ENCODE peak calls at places on chromosomes 3 and 15, in six cellular contexts. One of them, this sample, is unnamed.

GRCh38 chr15:55240125-55240760 is 43.5 kb upstream of the RSL24D1 start:
- DNase-seq in NCI-H345: no peak
- DNase-seq in HL-60: no peak
- DNase-seq in NCI-H1694: no peak
- DNase-seq in CD8-positive, alpha-beta memory T cell: no peak
- DNase-seq in germinal center: no peak
- DNase-seq in this sample: no peak

GRCh38 chr3:38164136-38164965 is 986 bp upstream of the OXSR1 start:
- DNase-seq in germinal center: no peak
- DNase-seq in NCI-H1694: no peak
- DNase-seq in HL-60: no peak
- DNase-seq in CD8-positive, alpha-beta memory T cell: no peak
- DNase-seq in NCI-H345: no peak
- DNase-seq in this sample: no peak

GRCh38 chr3:123444023-123444422 is 4.9 kb downstream of the ADCY5 start:
- DNase-seq in germinal center: no peak
- DNase-seq in NCI-H345: no peak
- DNase-seq in HL-60: no peak
- DNase-seq in CD8-positive, alpha-beta memory T cell: no peak
- DNase-seq in NCI-H1694: peak
- DNase-seq in this sample: no peak

GRCh38 chr3:13114811-13115615 is 41.8 kb upstream of the IQSEC1 start:
- DNase-seq in HL-60: no peak
- DNase-seq in NCI-H345: no peak
- DNase-seq in CD8-positive, alpha-beta memory T cell: no peak
- DNase-seq in germinal center: no peak
- DNase-seq in NCI-H1694: no peak
- DNase-seq in this sample: no peak

GRCh38 chr15:47839233-47839867 is 122.0 kb downstream of the SEMA6D start:
- DNase-seq in germinal center: no peak
- DNase-seq in NCI-H345: no peak
- DNase-seq in CD8-positive, alpha-beta memory T cell: no peak
- DNase-seq in NCI-H1694: peak
- DNase-seq in HL-60: no peak
- DNase-seq in this sample: peak

GRCh38 chr3:153614563-153614962 is 452.5 kb downstream of the RAP2B start:
- DNase-seq in NCI-H345: no peak
- DNase-seq in NCI-H1694: no peak
- DNase-seq in HL-60: no peak
- DNase-seq in CD8-positive, alpha-beta memory T cell: no peak
- DNase-seq in germinal center: no peak
- DNase-seq in this sample: no peak

GRCh38 chr3:188000361-188000861 is 153.5 kb upstream of the LPP start:
- DNase-seq in HL-60: no peak
- DNase-seq in NCI-H1694: no peak
- DNase-seq in CD8-positive, alpha-beta memory T cell: no peak
- DNase-seq in NCI-H345: peak
- DNase-seq in germinal center: no peak
- DNase-seq in this sample: no peak

GRCh38 chr3:71117572-71118247 is 465.8 kb downstream of the FOXP1 start:
- DNase-seq in NCI-H1694: no peak
- DNase-seq in HL-60: no peak
- DNase-seq in germinal center: peak
- DNase-seq in CD8-positive, alpha-beta memory T cell: no peak
- DNase-seq in NCI-H345: no peak
- DNase-seq in this sample: no peak

GRCh38 chr3:132630612-132631011 is 29.0 kb downstream of the ACAD11 start:
- DNase-seq in HL-60: no peak
- DNase-seq in NCI-H345: no peak
- DNase-seq in NCI-H1694: no peak
- DNase-seq in CD8-positive, alpha-beta memory T cell: no peak
- DNase-seq in germinal center: no peak
- DNase-seq in this sample: no peak

GRCh38 chr15:77384589-77385359 is 35.1 kb downstream of the PEAK1 start:
- DNase-seq in NCI-H345: no peak
- DNase-seq in NCI-H1694: no peak
- DNase-seq in CD8-positive, alpha-beta memory T cell: no peak
- DNase-seq in HL-60: no peak
- DNase-seq in germinal center: no peak
- DNase-seq in this sample: no peak

GRCh38 chr3:42276419-42277132 is 10.6 kb upstream of the CCK start:
- DNase-seq in HL-60: no peak
- DNase-seq in germinal center: no peak
- DNase-seq in CD8-positive, alpha-beta memory T cell: no peak
- DNase-seq in NCI-H345: no peak
- DNase-seq in NCI-H1694: no peak
- DNase-seq in this sample: no peak

GRCh38 chr15:98949624-98950023 is 58.0 kb downstream of the PGPEP1L start:
- DNase-seq in CD8-positive, alpha-beta memory T cell: no peak
- DNase-seq in NCI-H1694: no peak
- DNase-seq in HL-60: no peak
- DNase-seq in NCI-H345: no peak
- DNase-seq in germinal center: no peak
- DNase-seq in this sample: no peak

GRCh38 chr15:90664650-90665287 is 52.4 kb upstream of the BLM start:
- DNase-seq in CD8-positive, alpha-beta memory T cell: no peak
- DNase-seq in NCI-H345: no peak
- DNase-seq in NCI-H1694: no peak
- DNase-seq in germinal center: peak
- DNase-seq in HL-60: no peak
- DNase-seq in this sample: no peak

GRCh38 chr3:37040231-37040630 is 46.9 kb downstream of the MLH1 start:
- DNase-seq in germinal center: no peak
- DNase-seq in CD8-positive, alpha-beta memory T cell: no peak
- DNase-seq in NCI-H345: no peak
- DNase-seq in NCI-H1694: no peak
- DNase-seq in HL-60: no peak
- DNase-seq in this sample: no peak

GRCh38 chr3:99384596-99384995 is 253.8 kb upstream of the COL8A1 start:
- DNase-seq in NCI-H1694: no peak
- DNase-seq in CD8-positive, alpha-beta memory T cell: no peak
- DNase-seq in NCI-H345: no peak
- DNase-seq in germinal center: no peak
- DNase-seq in HL-60: no peak
- DNase-seq in this sample: no peak

GRCh38 chr15:59622289-59622688 is 10.7 kb downstream of the GCNT3 start:
- DNase-seq in HL-60: peak
- DNase-seq in NCI-H345: no peak
- DNase-seq in CD8-positive, alpha-beta memory T cell: no peak
- DNase-seq in NCI-H1694: no peak
- DNase-seq in germinal center: peak
- DNase-seq in this sample: no peak

GRCh38 chr3:122944671-122945151 is 82.9 kb downstream of the SEMA5B start:
- DNase-seq in HL-60: no peak
- DNase-seq in germinal center: no peak
- DNase-seq in NCI-H1694: peak
- DNase-seq in NCI-H345: no peak
- DNase-seq in CD8-positive, alpha-beta memory T cell: no peak
- DNase-seq in this sample: no peak

GRCh38 chr3:133855772-133856171 is 39.9 kb downstream of the RAB6B start:
- DNase-seq in germinal center: no peak
- DNase-seq in CD8-positive, alpha-beta memory T cell: no peak
- DNase-seq in NCI-H345: no peak
- DNase-seq in NCI-H1694: no peak
- DNase-seq in HL-60: peak
- DNase-seq in this sample: no peak

GRCh38 chr3:54577313-54577712 is 350.5 kb downstream of the LRTM1 start:
- DNase-seq in NCI-H345: no peak
- DNase-seq in HL-60: no peak
- DNase-seq in NCI-H1694: no peak
- DNase-seq in CD8-positive, alpha-beta memory T cell: no peak
- DNase-seq in germinal center: no peak
- DNase-seq in this sample: no peak

GRCh38 chr15:53506370-53506769 is 253.1 kb downstream of the WDR72 start:
- DNase-seq in CD8-positive, alpha-beta memory T cell: no peak
- DNase-seq in NCI-H1694: no peak
- DNase-seq in HL-60: no peak
- DNase-seq in NCI-H345: no peak
- DNase-seq in germinal center: no peak
- DNase-seq in this sample: no peak

GRCh38 chr3:43286115-43286885 is at the start of gene SNRK:
- DNase-seq in CD8-positive, alpha-beta memory T cell: peak
- DNase-seq in NCI-H345: peak
- DNase-seq in NCI-H1694: no peak
- DNase-seq in germinal center: peak
- DNase-seq in HL-60: peak
- DNase-seq in this sample: peak

GRCh38 chr3:129605593-129606521 is 619 bp downstream of the PLXND1 start:
- DNase-seq in NCI-H345: peak
- DNase-seq in germinal center: peak
- DNase-seq in CD8-positive, alpha-beta memory T cell: peak
- DNase-seq in HL-60: peak
- DNase-seq in NCI-H1694: no peak
- DNase-seq in this sample: peak

GRCh38 chr3:136925425-136926190 is 32.2 kb upstream of the IL20RB start:
- DNase-seq in NCI-H1694: no peak
- DNase-seq in CD8-positive, alpha-beta memory T cell: no peak
- DNase-seq in HL-60: no peak
- DNase-seq in NCI-H345: no peak
- DNase-seq in germinal center: no peak
- DNase-seq in this sample: no peak

GRCh38 chr3:9534429-9534828 is 19.2 kb downstream of the LHFPL4 start:
- DNase-seq in NCI-H1694: no peak
- DNase-seq in germinal center: no peak
- DNase-seq in HL-60: no peak
- DNase-seq in CD8-positive, alpha-beta memory T cell: no peak
- DNase-seq in NCI-H345: no peak
- DNase-seq in this sample: no peak

GRCh38 chr3:177026505-177027277 is 170.6 kb downstream of the TBL1XR1 start:
- DNase-seq in germinal center: no peak
- DNase-seq in NCI-H1694: no peak
- DNase-seq in HL-60: no peak
- DNase-seq in NCI-H345: no peak
- DNase-seq in CD8-positive, alpha-beta memory T cell: no peak
- DNase-seq in this sample: no peak

GRCh38 chr15:84772031-84772430 is 23.6 kb downstream of the ZNF592 start:
- DNase-seq in HL-60: no peak
- DNase-seq in germinal center: no peak
- DNase-seq in NCI-H345: no peak
- DNase-seq in CD8-positive, alpha-beta memory T cell: no peak
- DNase-seq in NCI-H1694: no peak
- DNase-seq in this sample: no peak

GRCh38 chr3:143203848-143204247 is 84.3 kb downstream of the CHST2 start:
- DNase-seq in CD8-positive, alpha-beta memory T cell: no peak
- DNase-seq in HL-60: no peak
- DNase-seq in NCI-H345: no peak
- DNase-seq in germinal center: no peak
- DNase-seq in NCI-H1694: no peak
- DNase-seq in this sample: no peak

GRCh38 chr3:13655074-13655913 is 106.4 kb downstream of the FBLN2 start:
- DNase-seq in CD8-positive, alpha-beta memory T cell: no peak
- DNase-seq in NCI-H345: no peak
- DNase-seq in germinal center: peak
- DNase-seq in HL-60: no peak
- DNase-seq in NCI-H1694: no peak
- DNase-seq in this sample: no peak

GRCh38 chr3:146099316-146099715 is 61.7 kb downstream of the PLOD2 start:
- DNase-seq in germinal center: no peak
- DNase-seq in NCI-H345: no peak
- DNase-seq in CD8-positive, alpha-beta memory T cell: no peak
- DNase-seq in HL-60: no peak
- DNase-seq in NCI-H1694: no peak
- DNase-seq in this sample: no peak

GRCh38 chr3:177968891-177969290 is 567.3 kb upstream of the KCNMB2 start:
- DNase-seq in HL-60: no peak
- DNase-seq in NCI-H345: no peak
- DNase-seq in CD8-positive, alpha-beta memory T cell: no peak
- DNase-seq in NCI-H1694: no peak
- DNase-seq in germinal center: no peak
- DNase-seq in this sample: no peak

GRCh38 chr3:25453521-25454410 is 25.7 kb downstream of the RARB start:
- DNase-seq in NCI-H1694: no peak
- DNase-seq in NCI-H345: no peak
- DNase-seq in HL-60: no peak
- DNase-seq in CD8-positive, alpha-beta memory T cell: no peak
- DNase-seq in germinal center: no peak
- DNase-seq in this sample: no peak

GRCh38 chr3:153495422-153495821 is 333.4 kb downstream of the RAP2B start:
- DNase-seq in CD8-positive, alpha-beta memory T cell: no peak
- DNase-seq in HL-60: no peak
- DNase-seq in NCI-H345: no peak
- DNase-seq in germinal center: no peak
- DNase-seq in NCI-H1694: no peak
- DNase-seq in this sample: no peak

GRCh38 chr3:17023006-17023664 is 138.4 kb downstream of the PLCL2 start:
- DNase-seq in NCI-H345: no peak
- DNase-seq in NCI-H1694: no peak
- DNase-seq in CD8-positive, alpha-beta memory T cell: peak
- DNase-seq in HL-60: no peak
- DNase-seq in germinal center: no peak
- DNase-seq in this sample: no peak

GRCh38 chr15:75198560-75199346 is 2.9 kb upstream of the C15orf39 start:
- DNase-seq in germinal center: peak
- DNase-seq in CD8-positive, alpha-beta memory T cell: peak
- DNase-seq in NCI-H1694: peak
- DNase-seq in HL-60: peak
- DNase-seq in NCI-H345: no peak
- DNase-seq in this sample: no peak

GRCh38 chr15:37093480-37094410 is 6.6 kb downstream of the MEIS2 start:
- DNase-seq in germinal center: no peak
- DNase-seq in NCI-H345: no peak
- DNase-seq in NCI-H1694: no peak
- DNase-seq in HL-60: no peak
- DNase-seq in CD8-positive, alpha-beta memory T cell: no peak
- DNase-seq in this sample: no peak

GRCh38 chr3:40827942-40828688 is 303.4 kb downstream of the ZNF621 start:
- DNase-seq in NCI-H345: no peak
- DNase-seq in NCI-H1694: no peak
- DNase-seq in CD8-positive, alpha-beta memory T cell: no peak
- DNase-seq in HL-60: no peak
- DNase-seq in germinal center: no peak
- DNase-seq in this sample: no peak

GRCh38 chr3:165521131-165521871 is 315.9 kb downstream of the BCHE start:
- DNase-seq in CD8-positive, alpha-beta memory T cell: no peak
- DNase-seq in NCI-H1694: no peak
- DNase-seq in NCI-H345: no peak
- DNase-seq in HL-60: no peak
- DNase-seq in germinal center: no peak
- DNase-seq in this sample: no peak

This sample was measured in NCI-H2171.